ENCODE peak calls at places on chromosomes 3 and 15, in ten cellular contexts. E is fibroblast of lung; L is body of pancreas; M is T-helper 9 cell; Q is MCF 10A; N is G401; O is nephron progenitor cell; Z is activated T-cell treated with anti-CD3 and anti-CD28 coated beads for 1 hour; Y is fibroblast of pulmonary artery; R is activated T-helper 1 cell treated with anti-CD3 and anti-CD28 coated beads, Interleukin-2, amount 50 U/mL, for 16 hours. S is an unnamed sample.

GRCh38 chr3:32868719-32869512 is 51.1 kb downstream of the TRIM71 start:
- DNase-seq in E (no peak), L (no peak), M (no peak), Q (no peak), N (no peak), O (no peak), Z (no peak), Y (no peak), R (no peak), S (no peak)

GRCh38 chr15:33111051-33111451 is 83.5 kb downstream of the FMN1 start:
- DNase-seq in E (peak), L (no peak), M (no peak), Q (no peak), N (no peak), O (no peak), Z (no peak), Y (peak), R (no peak), S (no peak)

GRCh38 chr3:71421820-71422566 is 161.5 kb downstream of the FOXP1 start:
- DNase-seq in E (no peak), L (no peak), M (no peak), Q (no peak), N (no peak), O (no peak), Z (no peak), Y (no peak), R (no peak), S (no peak)

GRCh38 chr3:72177075-72178050 is 392.4 kb upstream of the PROK2 start:
- DNase-seq in E (peak), L (no peak), M (no peak), Q (peak), N (no peak), O (peak), Z (no peak), Y (peak), R (no peak), S (no peak)

GRCh38 chr15:95646892-95647291 is 683.6 kb upstream of the NR2F2 start:
- DNase-seq in E (no peak), L (no peak), M (no peak), Q (no peak), N (no peak), O (no peak), Z (no peak), Y (no peak), R (no peak), S (no peak)

GRCh38 chr3:161220850-161221753 is at the start of gene NMD3:
- DNase-seq in E (peak), L (peak), M (peak), Q (peak), N (peak), O (peak), Z (peak), Y (peak), R (peak), S (peak)

GRCh38 chr3:178270838-178271237 is 265.4 kb upstream of the KCNMB2 start:
- DNase-seq in E (no peak), L (no peak), M (no peak), Q (peak), N (no peak), O (no peak), Z (no peak), Y (no peak), R (no peak), S (no peak)

GRCh38 chr15:85890620-85890980 is 95.9 kb upstream of the KLHL25 start:
- DNase-seq in E (no peak), L (no peak), M (no peak), Q (no peak), N (peak), O (no peak), Z (no peak), Y (no peak), R (no peak), S (peak)

GRCh38 chr3:13095408-13095861 is 22.2 kb upstream of the IQSEC1 start:
- DNase-seq in E (no peak), L (no peak), M (no peak), Q (no peak), N (no peak), O (no peak), Z (no peak), Y (no peak), R (no peak), S (peak)

GRCh38 chr3:133077688-133078087 is 39.5 kb downstream of the TMEM108 start:
- DNase-seq in E (no peak), L (no peak), M (no peak), Q (peak), N (peak), O (no peak), Z (no peak), Y (no peak), R (no peak), S (no peak)

GRCh38 chr3:66582721-66583141 is 81.9 kb upstream of the LRIG1 start:
- DNase-seq in E (no peak), L (no peak), M (peak), Q (no peak), N (no peak), O (no peak), Z (peak), Y (no peak), R (peak), S (no peak)

GRCh38 chr3:78812166-78812565 is 955.6 kb downstream of the ROBO1 start:
- DNase-seq in E (no peak), L (no peak), M (no peak), Q (no peak), N (no peak), O (no peak), Z (no peak), Y (no peak), R (no peak), S (no peak)

GRCh38 chr3:175312766-175313165 is 453.6 kb downstream of the NAALADL2 start:
- DNase-seq in E (no peak), L (no peak), M (no peak), Q (no peak), N (no peak), O (no peak), Z (no peak), Y (no peak), R (no peak), S (no peak)

GRCh38 chr3:194617827-194618226 is 15.4 kb downstream of the TMEM44 start:
- DNase-seq in E (peak), L (no peak), M (no peak), Q (peak), N (no peak), O (no peak), Z (no peak), Y (peak), R (no peak), S (no peak)

GRCh38 chr3:103968751-103969150 is 1398.0 kb upstream of the ALCAM start:
- DNase-seq in E (no peak), L (no peak), M (no peak), Q (no peak), N (no peak), O (no peak), Z (no peak), Y (no peak), R (no peak), S (peak)

GRCh38 chr15:39400821-39401550 is 179.9 kb upstream of the THBS1 start:
- DNase-seq in E (no peak), L (no peak), M (no peak), Q (no peak), N (no peak), O (no peak), Z (no peak), Y (peak), R (no peak), S (no peak)

GRCh38 chr3:67460841-67461240 is 193.6 kb downstream of the SUCLG2 start:
- DNase-seq in E (no peak), L (no peak), M (no peak), Q (no peak), N (no peak), O (no peak), Z (no peak), Y (no peak), R (no peak), S (no peak)

GRCh38 chr3:58544546-58544945 is 7.6 kb upstream of the ACOX2 start:
- DNase-seq in E (no peak), L (no peak), M (no peak), Q (no peak), N (no peak), O (no peak), Z (no peak), Y (no peak), R (no peak), S (no peak)

GRCh38 chr3:10008588-10009344 is 17.5 kb upstream of the FANCD2 start:
- DNase-seq in E (peak), L (peak), M (peak), Q (peak), N (peak), O (peak), Z (peak), Y (peak), R (peak), S (no peak)

GRCh38 chr3:132256984-132257383 is 60.2 kb upstream of the ACP3 start:
- DNase-seq in E (peak), L (peak), M (no peak), Q (peak), N (peak), O (peak), Z (no peak), Y (peak), R (no peak), S (peak)

GRCh38 chr3:112984485-112984884 is 6.3 kb upstream of the GTPBP8 start:
- DNase-seq in E (peak), L (no peak), M (no peak), Q (peak), N (no peak), O (no peak), Z (peak), Y (peak), R (no peak), S (no peak)

GRCh38 chr15:41407341-41407740 is 5.0 kb upstream of the NDUFAF1 start:
- DNase-seq in E (no peak), L (no peak), M (no peak), Q (no peak), N (no peak), O (no peak), Z (no peak), Y (no peak), R (no peak), S (no peak)

GRCh38 chr15:57703387-57703786 is 3.1 kb upstream of the POLR2M start:
- DNase-seq in E (no peak), L (no peak), M (no peak), Q (no peak), N (no peak), O (no peak), Z (no peak), Y (no peak), R (no peak), S (no peak)

GRCh38 chr3:11568503-11569155 is 75.1 kb downstream of the VGLL4 start:
- DNase-seq in E (peak), L (no peak), M (no peak), Q (peak), N (peak), O (no peak), Z (no peak), Y (peak), R (no peak), S (no peak)

GRCh38 chr15:85580914-85581313 is 200.5 kb downstream of the AKAP13 start:
- DNase-seq in E (no peak), L (peak), M (peak), Q (no peak), N (no peak), O (no peak), Z (no peak), Y (no peak), R (peak), S (no peak)

GRCh38 chr3:141845407-141846049 is 30.9 kb upstream of the ATP1B3 start:
- DNase-seq in E (no peak), L (no peak), M (no peak), Q (no peak), N (no peak), O (peak), Z (peak), Y (no peak), R (no peak), S (no peak)

GRCh38 chr15:51260262-51260661 is 78.1 kb downstream of the CYP19A1 start:
- DNase-seq in E (no peak), L (no peak), M (no peak), Q (no peak), N (no peak), O (no peak), Z (no peak), Y (peak), R (no peak), S (no peak)

GRCh38 chr3:183291511-183292031 is 38.5 kb downstream of the B3GNT5 start:
- DNase-seq in E (peak), L (no peak), M (no peak), Q (peak), N (no peak), O (no peak), Z (no peak), Y (peak), R (no peak), S (no peak)

GRCh38 chr3:85360742-85361387 is 402.1 kb downstream of the CADM2 start:
- DNase-seq in E (peak), L (peak), M (no peak), Q (peak), N (peak), O (peak), Z (no peak), Y (peak), R (no peak), S (peak)

GRCh38 chr15:35719964-35720507 is 174.1 kb upstream of the DPH6 start:
- DNase-seq in E (no peak), L (no peak), M (no peak), Q (no peak), N (no peak), O (no peak), Z (no peak), Y (peak), R (no peak), S (no peak)

GRCh38 chr3:10532939-10533730 is 27.7 kb upstream of the ATP2B2 start:
- DNase-seq in E (no peak), L (no peak), M (no peak), Q (no peak), N (no peak), O (no peak), Z (no peak), Y (no peak), R (no peak), S (no peak)

GRCh38 chr3:37243811-37244748 is 69.7 kb upstream of the LRRFIP2 start:
- DNase-seq in E (peak), L (peak), M (peak), Q (peak), N (peak), O (peak), Z (peak), Y (peak), R (no peak), S (peak)

GRCh38 chr3:39639344-39640236 is 169.8 kb upstream of the MYRIP start:
- DNase-seq in E (peak), L (no peak), M (no peak), Q (peak), N (no peak), O (no peak), Z (no peak), Y (peak), R (no peak), S (no peak)

GRCh38 chr15:95559875-95560394 is 770.6 kb upstream of the NR2F2 start:
- DNase-seq in E (peak), L (no peak), M (no peak), Q (peak), N (no peak), O (no peak), Z (no peak), Y (peak), R (no peak), S (no peak)

GRCh38 chr3:186506846-186507245 is 37.3 kb downstream of the CRYGS start:
- DNase-seq in E (no peak), L (no peak), M (no peak), Q (no peak), N (no peak), O (no peak), Z (no peak), Y (no peak), R (no peak), S (no peak)

GRCh38 chr3:105611304-105612192 is 244.8 kb downstream of the ALCAM start:
- DNase-seq in E (no peak), L (peak), M (no peak), Q (no peak), N (no peak), O (no peak), Z (no peak), Y (no peak), R (no peak), S (no peak)